ENCODE peak calls at places on chromosomes 2 and 18, in five cellular contexts. A, S, Q, N and V are unnamed samples.

GRCh38 chr2:19575618-19576017 is 217.2 kb upstream of the OSR1 start:
- DNase-seq in A (peak), Q (no peak), S (no peak), N (no peak), V (peak)

GRCh38 chr2:232994446-232994845 is 18.6 kb downstream of the NGEF start:
- DNase-seq in S (no peak), N (no peak), Q (no peak), A (no peak), V (no peak)

GRCh38 chr2:51013060-51013746 is 18.7 kb downstream of the NRXN1 start:
- DNase-seq in N (peak), A (no peak), Q (no peak), S (no peak), V (peak)

GRCh38 chr18:31199190-31199769 is 36.6 kb upstream of the DSC1 start:
- DNase-seq in A (no peak), Q (no peak), S (no peak), N (no peak), V (no peak)

GRCh38 chr2:96552284-96553175 is 16.0 kb downstream of the ARID5A start:
- DNase-seq in S (no peak), A (no peak), N (no peak), Q (no peak), V (no peak)

GRCh38 chr2:129733579-129733978 is 245.9 kb upstream of the RAB6C start:
- DNase-seq in A (no peak), Q (no peak), N (no peak), S (no peak), V (no peak)

GRCh38 chr2:80361904-80362303 is 57.4 kb upstream of the LRRTM1 start:
- DNase-seq in A (no peak), Q (no peak), N (no peak), S (no peak), V (no peak)

GRCh38 chr2:182912518-182912915 is 46.1 kb upstream of the FRZB start:
- DNase-seq in N (no peak), S (no peak), A (no peak), Q (no peak), V (no peak)

GRCh38 chr2:96233880-96234316 is 25.3 kb upstream of the STARD7 start:
- DNase-seq in S (no peak), N (no peak), Q (no peak), A (no peak), V (no peak)

GRCh38 chr2:191188550-191189093 is 37.8 kb upstream of the STAT4 start:
- DNase-seq in A (no peak), S (no peak), Q (no peak), N (no peak), V (no peak)

GRCh38 chr2:21256006-21256405 is 132.2 kb downstream of the TDRD15 start:
- DNase-seq in Q (no peak), N (no peak), S (no peak), A (peak), V (no peak)

GRCh38 chr2:176902454-176902853 is 310.1 kb upstream of the HNRNPA3 start:
- DNase-seq in Q (no peak), S (no peak), A (no peak), N (no peak), V (no peak)

GRCh38 chr2:239559417-239560261 is 158.8 kb upstream of the HDAC4 start:
- DNase-seq in S (no peak), Q (no peak), N (no peak), A (no peak), V (no peak)